ENCODE peak calls at places on chromosome 7, in ten cellular contexts. X is stomach, P is H54, B is transverse colon, J is NB4, A is testis, M is sigmoid colon, D is gastrocnemius medialis, N is spleen, Z is adrenal gland. C is an unnamed sample.

GRCh38 chr7:149414745-149415390 is 46.0 kb downstream of the ZNF777 start:
- DNase-seq in A (peak; percentile 86), P (no peak), M (peak; percentile 87), J (no peak), Z (peak; percentile 43), N (peak; percentile 93), B (peak; percentile 42), X (no peak), D (peak; percentile 31), C (peak; percentile 91)

GRCh38 chr7:156823441-156823840 is 69.5 kb downstream of the LMBR1 start:
- DNase-seq in X (no peak), M (no peak), B (no peak), J (peak; percentile 74), D (no peak), A (no peak), P (no peak), Z (no peak), N (no peak), C (no peak)

GRCh38 chr7:68006619-68007018 is 1010.0 kb downstream of the TYW1 start:
- DNase-seq in P (no peak), X (no peak), N (no peak), D (no peak), J (no peak), B (no peak), M (no peak), Z (no peak), A (no peak), C (peak; percentile 13)

GRCh38 chr7:139358541-139359365 is 941 bp upstream of the LUC7L2 start:
- DNase-seq in N (peak; percentile 72), X (no peak), P (no peak), J (peak; percentile 72), D (no peak), A (peak; percentile 24), Z (peak; percentile 33), B (peak; percentile 35), M (no peak), C (no peak)

GRCh38 chr7:85274452-85274851 is 87.6 kb upstream of the SEMA3D start:
- DNase-seq in J (no peak), N (no peak), Z (no peak), A (no peak), P (no peak), X (no peak), M (no peak), D (no peak), B (no peak), C (no peak)

GRCh38 chr7:85737426-85737825 is 550.6 kb upstream of the SEMA3D start:
- DNase-seq in P (no peak), J (no peak), D (no peak), M (no peak), N (no peak), A (no peak), Z (no peak), B (no peak), X (no peak), C (no peak)

GRCh38 chr7:24728503-24729364 is 28.5 kb downstream of the GSDME start:
- DNase-seq in Z (no peak), D (no peak), B (no peak), M (no peak), X (no peak), N (no peak), A (no peak), J (no peak), P (no peak), C (no peak)

GRCh38 chr7:42475082-42475481 is 238.1 kb upstream of the GLI3 start:
- DNase-seq in D (no peak), Z (no peak), A (no peak), P (no peak), X (no peak), B (no peak), J (no peak), N (no peak), M (no peak), C (no peak)

GRCh38 chr7:102891693-102892261 is 21.0 kb upstream of the LRRC17 start:
- DNase-seq in D (peak; percentile 9), X (peak; percentile 75), J (peak; percentile 60), B (peak; percentile 15), M (peak; percentile 77), Z (peak; percentile 82), A (no peak), P (peak; percentile 38), N (no peak), C (peak; percentile 39)

GRCh38 chr7:103009466-103010219 is 65.0 kb downstream of the FBXL13 start:
- DNase-seq in B (peak; percentile 20), M (no peak), Z (no peak), N (peak; percentile 85), J (no peak), P (no peak), A (no peak), D (no peak), X (peak; percentile 37), C (peak; percentile 56)

GRCh38 chr7:26681819-26682418 is 182.5 kb downstream of the SKAP2 start:
- DNase-seq in N (no peak), Z (peak; percentile 22), P (no peak), B (no peak), D (no peak), J (peak; percentile 57), M (no peak), A (no peak), X (no peak), C (no peak)

GRCh38 chr7:157208758-157209413 is 70.2 kb downstream of the UBE3C start:
- DNase-seq in A (no peak), X (no peak), B (no peak), M (no peak), N (no peak), P (no peak), D (no peak), Z (no peak), J (no peak), C (no peak)

GRCh38 chr7:34331102-34331501 is 326.9 kb upstream of the NPSR1 start:
- DNase-seq in N (no peak), P (no peak), D (no peak), B (no peak), X (no peak), J (no peak), A (no peak), M (no peak), Z (no peak), C (no peak)
- TF ChIP-seq POLR2A in N (no peak), P (no peak), D (no peak), B (no peak), X (no peak), J (no peak), A (no peak), M (no peak), Z (no peak), C (no peak)

GRCh38 chr7:143492043-143492471 is 14.4 kb downstream of the TAS2R41 start:
- DNase-seq in A (no peak), X (no peak), B (no peak), N (no peak), J (peak; percentile 57), P (no peak), Z (no peak), M (no peak), D (no peak), C (no peak)
- TF ChIP-seq POLR2A in A (no peak), X (no peak), B (no peak), N (no peak), J (no peak), P (no peak), Z (no peak), M (no peak), D (no peak), C (no peak)

GRCh38 chr7:100013328-100013676 is 2.1 kb upstream of the ZKSCAN1 start:
- DNase-seq in A (no peak), Z (no peak), N (no peak), P (no peak), B (no peak), J (no peak), M (no peak), X (no peak), D (no peak), C (no peak)

GRCh38 chr7:100016209-100016901 is 959 bp downstream of the ZKSCAN1 start:
- DNase-seq in Z (peak; percentile 27), B (peak; percentile 47), D (no peak), J (peak; percentile 17), M (no peak), X (no peak), P (no peak), A (peak; percentile 46), N (no peak), C (no peak)

GRCh38 chr7:100017875-100018274 is 2.5 kb downstream of the ZKSCAN1 start:
- DNase-seq in A (no peak), M (no peak), X (no peak), D (no peak), P (no peak), Z (no peak), N (no peak), J (no peak), B (no peak), C (no peak)

GRCh38 chr7:100017300-100017699 is 1.9 kb downstream of the ZKSCAN1 start:
- DNase-seq in M (peak; percentile 74), B (peak; percentile 74), X (peak; percentile 84), P (no peak), A (no peak), J (no peak), Z (peak; percentile 21), N (no peak), D (no peak), C (no peak)

DNA sequence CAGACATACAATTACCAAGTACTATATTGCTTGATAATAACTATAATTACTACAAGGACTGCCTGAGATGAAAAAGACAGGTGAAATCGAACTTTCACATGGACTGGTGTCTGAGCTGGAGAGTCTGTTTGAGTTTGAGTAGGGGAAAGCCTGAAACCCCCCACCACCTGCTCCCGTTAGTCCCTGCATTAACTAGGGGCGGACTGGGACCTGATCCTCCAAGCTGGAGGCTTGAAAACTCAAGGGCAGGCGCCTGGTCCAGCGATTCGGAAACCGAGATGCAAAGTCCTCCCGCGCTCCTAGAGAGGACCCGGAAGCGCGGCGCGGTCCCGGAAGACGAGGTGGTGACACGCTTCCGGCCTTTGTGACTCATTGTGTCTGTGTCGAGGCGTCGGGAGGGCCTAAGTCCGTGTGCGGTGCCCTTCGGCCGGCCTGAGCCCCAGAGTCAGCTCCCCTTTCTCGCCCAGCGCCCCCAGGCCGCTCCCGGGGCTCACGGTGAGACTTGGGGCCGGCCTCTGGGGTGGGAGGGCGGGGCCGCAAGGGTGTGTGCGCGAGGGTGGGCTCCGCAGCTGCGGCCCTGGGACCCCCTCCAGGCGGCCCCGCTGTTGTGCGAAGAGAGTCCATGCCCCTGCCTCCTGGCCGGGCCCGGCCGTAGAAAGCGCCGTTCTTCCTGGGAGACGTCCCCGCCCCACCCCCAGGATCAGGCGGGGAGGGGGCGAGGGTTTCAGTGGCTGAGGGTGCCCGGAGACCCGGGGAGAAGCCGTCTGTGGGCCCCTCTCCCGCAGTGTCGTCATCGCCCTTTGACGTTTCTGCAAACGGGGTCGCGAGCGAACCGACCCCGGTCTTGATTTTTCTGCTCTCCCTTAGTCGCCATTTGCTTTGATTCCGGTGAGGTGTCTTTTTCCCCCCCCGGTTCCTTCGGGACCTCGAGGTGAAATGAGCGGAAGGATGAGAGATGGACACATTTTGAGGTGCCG is at the start of gene ZKSCAN1:
- DNase-seq in P (peak; percentile 93), A (peak; percentile 94), M (peak; percentile 95), X (peak; percentile 92), D (peak; percentile 79), J (peak; percentile 98), B (peak; percentile 91), Z (peak; percentile 94), N (peak; percentile 97), C (peak; percentile 97)
- TF ChIP-seq POLR2A in P (peak; percentile 90), A (peak; percentile 74), M (peak; percentile 69), X (no peak), D (peak; percentile 87), J (peak; percentile 97), B (peak; percentile 88), Z (peak; percentile 49), N (peak; percentile 51), C (peak; percentile 61)

DNA sequence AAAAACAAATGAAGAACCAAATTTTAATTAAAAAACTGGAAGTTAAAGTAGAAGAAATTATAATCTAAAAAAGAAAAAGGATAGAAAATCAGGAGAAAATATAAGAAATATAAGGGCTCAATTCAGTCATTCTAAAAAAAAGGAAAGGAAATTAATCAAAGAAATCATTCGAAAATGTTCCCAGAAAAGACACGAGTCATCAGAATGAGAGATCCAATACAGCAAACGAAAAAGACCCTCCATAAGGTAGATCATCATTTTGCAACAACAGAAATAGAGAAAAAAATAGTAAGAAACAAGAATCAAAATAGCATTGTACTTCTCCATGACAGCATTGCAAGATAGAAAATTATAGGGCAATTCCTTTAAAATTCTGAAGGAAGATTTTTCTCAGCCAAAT is 22.5 kb upstream of the DGKI start:
- DNase-seq in P (no peak), J (no peak), Z (no peak), X (no peak), D (no peak), N (no peak), M (no peak), A (no peak), B (no peak), C (no peak)
- TF ChIP-seq POLR2A in P (no peak), J (no peak), Z (no peak), X (no peak), D (no peak), N (no peak), M (no peak), A (no peak), B (no peak), C (no peak)

C was measured in lower leg skin.